ENCODE peak calls at places on chromosomes 1 and 21, in seven cellular contexts. One of them, this sample, is unnamed.

GRCh38 chr1:246592695-246593094 is 26.4 kb downstream of the CNST start:
- DNase-seq in coronary artery: no peak
- DNase-seq in GM12865: no peak
- DNase-seq in lower lobe of right lung: no peak
- DNase-seq in PC-9: no peak
- DNase-seq in lung: no peak
- DNase-seq in upper lobe of right lung: no peak
- DNase-seq in this sample: peak

GRCh38 chr1:155205035-155205434 is 2.7 kb downstream of the THBS3 start:
- DNase-seq in coronary artery: peak
- DNase-seq in GM12865: no peak
- DNase-seq in lower lobe of right lung: no peak
- DNase-seq in PC-9: no peak
- DNase-seq in lung: no peak
- DNase-seq in upper lobe of right lung: no peak
- DNase-seq in this sample: no peak

GRCh38 chr1:157325220-157325619 is 187.0 kb upstream of the ETV3 start:
- DNase-seq in coronary artery: no peak
- DNase-seq in GM12865: no peak
- DNase-seq in lower lobe of right lung: no peak
- DNase-seq in PC-9: no peak
- DNase-seq in lung: no peak
- DNase-seq in upper lobe of right lung: no peak
- DNase-seq in this sample: no peak

GRCh38 chr1:226428348-226429050 is 20.6 kb upstream of the PARP1 start:
- DNase-seq in coronary artery: peak
- DNase-seq in GM12865: no peak
- DNase-seq in lower lobe of right lung: no peak
- DNase-seq in PC-9: no peak
- DNase-seq in lung: no peak
- DNase-seq in upper lobe of right lung: no peak
- DNase-seq in this sample: no peak

GRCh38 chr21:37673801-37674575 is 242.3 kb downstream of the KCNJ6 start:
- DNase-seq in coronary artery: no peak
- DNase-seq in GM12865: peak
- DNase-seq in lower lobe of right lung: no peak
- DNase-seq in PC-9: no peak
- DNase-seq in lung: no peak
- DNase-seq in upper lobe of right lung: no peak
- DNase-seq in this sample: no peak

GRCh38 chr1:232450626-232451025 is 179.3 kb downstream of the SIPA1L2 start:
- DNase-seq in coronary artery: no peak
- DNase-seq in GM12865: no peak
- DNase-seq in lower lobe of right lung: no peak
- DNase-seq in PC-9: no peak
- DNase-seq in lung: no peak
- DNase-seq in upper lobe of right lung: no peak
- DNase-seq in this sample: peak

GRCh38 chr1:203486618-203487370 is 7.2 kb upstream of the OPTC start:
- DNase-seq in coronary artery: no peak
- DNase-seq in GM12865: no peak
- DNase-seq in lower lobe of right lung: no peak
- DNase-seq in PC-9: no peak
- DNase-seq in lung: no peak
- DNase-seq in upper lobe of right lung: no peak
- DNase-seq in this sample: peak

GRCh38 chr1:17162941-17163340 is 42.0 kb upstream of the PADI1 start:
- DNase-seq in coronary artery: peak
- DNase-seq in GM12865: no peak
- DNase-seq in lower lobe of right lung: no peak
- DNase-seq in PC-9: peak
- DNase-seq in lung: no peak
- DNase-seq in upper lobe of right lung: no peak
- DNase-seq in this sample: no peak

GRCh38 chr1:179144621-179145020 is 62.8 kb downstream of the TOR3A start:
- DNase-seq in coronary artery: no peak
- DNase-seq in GM12865: no peak
- DNase-seq in lower lobe of right lung: no peak
- DNase-seq in PC-9: peak
- DNase-seq in lung: no peak
- DNase-seq in upper lobe of right lung: no peak
- DNase-seq in this sample: no peak

GRCh38 chr1:179145521-179145920 is 63.7 kb downstream of the TOR3A start:
- DNase-seq in coronary artery: no peak
- DNase-seq in GM12865: no peak
- DNase-seq in lower lobe of right lung: no peak
- DNase-seq in PC-9: no peak
- DNase-seq in lung: no peak
- DNase-seq in upper lobe of right lung: no peak
- DNase-seq in this sample: no peak

GRCh38 chr1:179141592-179142244 is 59.8 kb downstream of the TOR3A start:
- DNase-seq in coronary artery: no peak
- DNase-seq in GM12865: no peak
- DNase-seq in lower lobe of right lung: no peak
- DNase-seq in PC-9: no peak
- DNase-seq in lung: no peak
- DNase-seq in upper lobe of right lung: no peak
- DNase-seq in this sample: peak

GRCh38 chr1:179143332-179143731 is 61.5 kb downstream of the TOR3A start:
- DNase-seq in coronary artery: no peak
- DNase-seq in GM12865: no peak
- DNase-seq in lower lobe of right lung: no peak
- DNase-seq in PC-9: peak
- DNase-seq in lung: no peak
- DNase-seq in upper lobe of right lung: no peak
- DNase-seq in this sample: peak

DNA sequence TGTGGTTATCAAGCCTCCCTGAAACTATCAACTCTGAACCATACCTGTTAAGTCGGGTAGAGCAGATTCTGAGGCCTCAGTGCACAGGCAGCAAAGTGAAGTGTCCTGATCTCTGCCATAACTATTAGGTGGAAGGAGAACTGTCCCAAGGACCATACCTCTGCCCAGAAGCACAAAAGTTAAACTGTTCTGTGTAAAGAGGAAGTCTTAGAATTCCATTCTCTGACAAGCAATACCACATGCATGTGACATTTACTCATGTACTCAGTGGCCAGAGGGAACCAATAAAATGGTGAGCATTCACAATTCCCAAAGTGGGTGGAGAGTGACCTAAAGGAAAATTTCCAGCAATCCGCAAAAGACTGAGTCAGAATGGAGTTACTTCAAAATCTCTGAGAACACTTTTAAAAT is 61.0 kb downstream of the TOR3A start:
- DNase-seq in coronary artery: no peak
- DNase-seq in GM12865: no peak
- DNase-seq in lower lobe of right lung: no peak
- DNase-seq in PC-9: peak
- DNase-seq in lung: no peak
- DNase-seq in upper lobe of right lung: no peak
- DNase-seq in this sample: peak
- H3K4me3 ChIP-seq in coronary artery: peak
- H3K4me3 ChIP-seq in GM12865: no peak
- H3K4me3 ChIP-seq in lower lobe of right lung: peak
- H3K4me3 ChIP-seq in PC-9: peak
- H3K4me3 ChIP-seq in lung: no peak
- H3K4me3 ChIP-seq in upper lobe of right lung: peak
- H3K4me3 ChIP-seq in this sample: peak

GRCh38 chr1:13760921-13761320 is 60.9 kb downstream of the PRDM2 start:
- DNase-seq in coronary artery: no peak
- DNase-seq in GM12865: no peak
- DNase-seq in lower lobe of right lung: no peak
- DNase-seq in PC-9: peak
- DNase-seq in lung: no peak
- DNase-seq in upper lobe of right lung: no peak
- DNase-seq in this sample: no peak

GRCh38 chr1:13756557-13757315 is 56.7 kb downstream of the PRDM2 start:
- DNase-seq in coronary artery: no peak
- DNase-seq in GM12865: no peak
- DNase-seq in lower lobe of right lung: no peak
- DNase-seq in PC-9: no peak
- DNase-seq in lung: no peak
- DNase-seq in upper lobe of right lung: no peak
- DNase-seq in this sample: no peak

GRCh38 chr1:13760340-13760739 is 60.4 kb downstream of the PRDM2 start:
- DNase-seq in coronary artery: no peak
- DNase-seq in GM12865: no peak
- DNase-seq in lower lobe of right lung: no peak
- DNase-seq in PC-9: no peak
- DNase-seq in lung: no peak
- DNase-seq in upper lobe of right lung: no peak
- DNase-seq in this sample: no peak

GRCh38 chr1:13757693-13758092 is 57.7 kb downstream of the PRDM2 start:
- DNase-seq in coronary artery: no peak
- DNase-seq in GM12865: no peak
- DNase-seq in lower lobe of right lung: no peak
- DNase-seq in PC-9: peak
- DNase-seq in lung: no peak
- DNase-seq in upper lobe of right lung: no peak
- DNase-seq in this sample: no peak

DNA sequence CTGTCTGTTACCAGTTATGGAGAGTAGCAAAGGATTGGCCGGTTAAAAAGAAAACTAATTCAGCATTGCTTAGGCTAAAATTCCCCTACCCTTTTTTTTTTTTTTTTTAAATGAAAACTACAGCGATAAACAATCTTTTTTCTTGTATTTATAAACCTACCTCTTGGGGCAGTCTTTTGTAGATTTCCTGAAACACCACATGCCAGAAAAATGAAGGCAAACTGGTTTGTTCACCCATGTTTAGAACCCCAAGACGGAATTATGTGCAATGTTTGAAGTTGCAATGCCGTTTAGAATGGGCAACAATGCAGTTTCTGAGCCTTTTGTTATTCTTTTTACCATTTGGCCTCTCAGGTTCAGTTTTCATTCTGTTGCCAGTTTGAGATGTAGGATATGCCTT is 59.1 kb downstream of the PRDM2 start:
- DNase-seq in coronary artery: no peak
- DNase-seq in GM12865: no peak
- DNase-seq in lower lobe of right lung: no peak
- DNase-seq in PC-9: peak
- DNase-seq in lung: peak
- DNase-seq in upper lobe of right lung: no peak
- DNase-seq in this sample: no peak
- TF ChIP-seq CTCF in coronary artery: no peak
- TF ChIP-seq CTCF in GM12865: no peak
- TF ChIP-seq CTCF in lower lobe of right lung: peak
- TF ChIP-seq CTCF in PC-9: no peak
- TF ChIP-seq CTCF in lung: no peak
- TF ChIP-seq CTCF in upper lobe of right lung: peak
- TF ChIP-seq CTCF in this sample: no peak

GRCh38 chr1:1432951-1433803 is 2.3 kb upstream of the VWA1 start:
- DNase-seq in coronary artery: no peak
- DNase-seq in GM12865: no peak
- DNase-seq in lower lobe of right lung: peak
- DNase-seq in PC-9: peak
- DNase-seq in lung: peak
- DNase-seq in upper lobe of right lung: peak
- DNase-seq in this sample: no peak

GRCh38 chr1:1430114-1430982 is 5.1 kb upstream of the VWA1 start:
- DNase-seq in coronary artery: no peak
- DNase-seq in GM12865: no peak
- DNase-seq in lower lobe of right lung: peak
- DNase-seq in PC-9: peak
- DNase-seq in lung: peak
- DNase-seq in upper lobe of right lung: peak
- DNase-seq in this sample: peak

GRCh38 chr1:1431006-1431844 is 4.3 kb upstream of the VWA1 start:
- DNase-seq in coronary artery: no peak
- DNase-seq in GM12865: no peak
- DNase-seq in lower lobe of right lung: no peak
- DNase-seq in PC-9: no peak
- DNase-seq in lung: no peak
- DNase-seq in upper lobe of right lung: peak
- DNase-seq in this sample: no peak

GRCh38 chr1:1432566-1432950 is 2.9 kb upstream of the VWA1 start:
- DNase-seq in coronary artery: no peak
- DNase-seq in GM12865: no peak
- DNase-seq in lower lobe of right lung: no peak
- DNase-seq in PC-9: no peak
- DNase-seq in lung: no peak
- DNase-seq in upper lobe of right lung: no peak
- DNase-seq in this sample: no peak

DNA sequence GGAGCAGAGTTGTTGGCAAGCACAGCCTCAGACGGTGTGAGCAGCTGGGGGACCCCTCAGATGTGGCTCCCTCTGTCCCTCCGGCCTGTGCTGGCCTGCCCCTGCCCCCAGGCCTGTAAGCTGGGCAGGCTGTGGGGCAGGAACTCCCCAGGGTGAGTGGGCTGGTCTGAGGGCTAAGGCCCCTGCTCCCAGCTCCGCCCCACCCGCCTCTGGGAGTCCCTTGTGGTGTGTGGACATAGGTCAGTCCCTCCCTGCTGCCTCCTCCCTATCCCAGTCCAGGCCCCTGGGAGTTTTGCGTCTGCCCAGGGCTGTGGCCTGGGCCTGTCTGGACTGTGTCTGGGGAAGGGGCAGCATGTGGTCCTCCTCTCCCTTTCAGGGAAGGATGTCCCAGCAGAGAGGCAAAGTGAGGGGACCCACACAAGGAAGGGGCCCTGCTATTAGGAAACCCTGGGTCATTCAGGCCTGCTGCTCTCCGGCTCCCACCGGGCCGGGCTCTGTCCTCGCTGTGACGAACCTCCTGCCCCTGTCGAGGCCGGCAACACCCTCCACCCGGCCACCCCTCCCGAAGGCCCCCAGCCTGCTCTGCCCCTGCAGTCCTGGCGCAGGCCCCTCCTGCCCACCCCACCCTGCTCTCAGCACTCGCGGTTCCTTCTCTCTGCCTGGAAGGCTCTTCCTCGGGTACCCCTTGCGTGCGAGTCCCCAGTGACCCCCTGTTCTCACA is 3.5 kb upstream of the VWA1 start:
- DNase-seq in coronary artery: no peak
- DNase-seq in GM12865: no peak
- DNase-seq in lower lobe of right lung: peak
- DNase-seq in PC-9: peak
- DNase-seq in lung: peak
- DNase-seq in upper lobe of right lung: peak
- DNase-seq in this sample: no peak
- H3K4me3 ChIP-seq in coronary artery: peak
- H3K4me3 ChIP-seq in GM12865: no peak
- H3K4me3 ChIP-seq in lower lobe of right lung: peak
- H3K4me3 ChIP-seq in PC-9: peak
- H3K4me3 ChIP-seq in lung: no peak
- H3K4me3 ChIP-seq in upper lobe of right lung: no peak
- H3K4me3 ChIP-seq in this sample: no peak

GRCh38 chr1:182279724-182280506 is 111.7 kb downstream of the GLUL start:
- DNase-seq in coronary artery: no peak
- DNase-seq in GM12865: no peak
- DNase-seq in lower lobe of right lung: no peak
- DNase-seq in PC-9: no peak
- DNase-seq in lung: no peak
- DNase-seq in upper lobe of right lung: no peak
- DNase-seq in this sample: peak

GRCh38 chr1:182283746-182284544 is 107.6 kb downstream of the GLUL start:
- DNase-seq in coronary artery: no peak
- DNase-seq in GM12865: peak
- DNase-seq in lower lobe of right lung: no peak
- DNase-seq in PC-9: no peak
- DNase-seq in lung: no peak
- DNase-seq in upper lobe of right lung: no peak
- DNase-seq in this sample: no peak

GRCh38 chr1:182280521-182280920 is 111.1 kb downstream of the GLUL start:
- DNase-seq in coronary artery: no peak
- DNase-seq in GM12865: no peak
- DNase-seq in lower lobe of right lung: no peak
- DNase-seq in PC-9: no peak
- DNase-seq in lung: no peak
- DNase-seq in upper lobe of right lung: no peak
- DNase-seq in this sample: no peak

GRCh38 chr1:182279302-182279701 is 112.3 kb downstream of the GLUL start:
- DNase-seq in coronary artery: no peak
- DNase-seq in GM12865: no peak
- DNase-seq in lower lobe of right lung: no peak
- DNase-seq in PC-9: no peak
- DNase-seq in lung: no peak
- DNase-seq in upper lobe of right lung: no peak
- DNase-seq in this sample: no peak

GRCh38 chr1:182281541-182281940 is 110.0 kb downstream of the GLUL start:
- DNase-seq in coronary artery: no peak
- DNase-seq in GM12865: no peak
- DNase-seq in lower lobe of right lung: no peak
- DNase-seq in PC-9: no peak
- DNase-seq in lung: no peak
- DNase-seq in upper lobe of right lung: no peak
- DNase-seq in this sample: no peak
- TF ChIP-seq CTCF in coronary artery: no peak
- TF ChIP-seq CTCF in GM12865: no peak
- TF ChIP-seq CTCF in lower lobe of right lung: no peak
- TF ChIP-seq CTCF in PC-9: no peak
- TF ChIP-seq CTCF in lung: no peak
- TF ChIP-seq CTCF in upper lobe of right lung: no peak
- TF ChIP-seq CTCF in this sample: no peak

This sample was measured in AG10803.